ENCODE peak calls at places on chromosome 10, in nine cellular contexts. C, Y, K, X, N, H, G, L and O are unnamed samples.

GRCh38 chr10:130301026-130301892 is 165.1 kb downstream of the GLRX3 start:
- DNase-seq in Y (no peak), H (no peak), C (peak), L (no peak), N (no peak), X (no peak), K (peak), G (no peak), O (no peak)

GRCh38 chr10:5888352-5888751 is 1.3 kb downstream of the ANKRD16 start:
- DNase-seq in K (no peak), C (no peak), L (no peak), X (no peak), G (peak), Y (no peak), H (no peak), N (no peak), O (no peak)

GRCh38 chr10:27192284-27192683 is 37.1 kb downstream of the MASTL start:
- DNase-seq in L (peak), K (no peak), Y (no peak), H (no peak), G (no peak), C (no peak), X (peak), N (no peak), O (no peak)

GRCh38 chr10:61329854-61330253 is 123.3 kb downstream of the TMEM26 start:
- DNase-seq in N (no peak), K (no peak), H (no peak), X (no peak), G (no peak), C (no peak), Y (no peak), L (no peak), O (no peak)

GRCh38 chr10:106971411-106971831 is 193.1 kb downstream of the SORCS1 start:
- DNase-seq in G (no peak), Y (no peak), K (no peak), X (no peak), H (no peak), N (no peak), L (no peak), C (no peak), O (no peak)

GRCh38 chr10:92750788-92751533 is 61.2 kb downstream of the HHEX start:
- DNase-seq in H (no peak), N (no peak), Y (no peak), K (no peak), G (no peak), C (no peak), X (no peak), L (no peak), O (no peak)

GRCh38 chr10:76784076-76784475 is 853.5 kb downstream of the KCNMA1 start:
- DNase-seq in C (no peak), K (no peak), H (no peak), Y (no peak), G (no peak), L (no peak), N (no peak), X (no peak), O (no peak)

GRCh38 chr10:116001266-116001857 is 271.6 kb downstream of the GFRA1 start:
- DNase-seq in H (no peak), K (no peak), L (no peak), N (no peak), Y (no peak), G (no peak), C (peak), X (no peak), O (no peak)

GRCh38 chr10:2575460-2575859 is 491.9 kb upstream of the PFKP start:
- DNase-seq in H (no peak), L (no peak), N (no peak), X (no peak), Y (no peak), C (no peak), G (no peak), K (no peak), O (no peak)

GRCh38 chr10:64365663-64366062 is 844.5 kb downstream of the REEP3 start:
- DNase-seq in Y (peak), X (no peak), H (no peak), K (no peak), N (no peak), L (no peak), G (no peak), C (no peak), O (no peak)

GRCh38 chr10:133159611-133159949 is 439 bp upstream of the KNDC1 start:
- DNase-seq in Y (no peak), X (no peak), C (no peak), K (no peak), H (no peak), L (no peak), G (peak), N (no peak), O (no peak)

GRCh38 chr10:133161486-133162051 is 1.6 kb downstream of the KNDC1 start:
- DNase-seq in N (no peak), X (no peak), L (no peak), G (peak), Y (no peak), C (no peak), K (peak), H (no peak), O (no peak)

GRCh38 chr10:133160813-133161471 is 923 bp downstream of the KNDC1 start:
- DNase-seq in X (no peak), L (no peak), H (no peak), Y (no peak), K (no peak), C (no peak), G (peak), N (no peak), O (no peak)

GRCh38 chr10:133158756-133159610 is 1.0 kb upstream of the KNDC1 start:
- DNase-seq in Y (no peak), X (no peak), L (peak), C (no peak), H (no peak), N (no peak), G (peak), K (peak), O (no peak)

DNA sequence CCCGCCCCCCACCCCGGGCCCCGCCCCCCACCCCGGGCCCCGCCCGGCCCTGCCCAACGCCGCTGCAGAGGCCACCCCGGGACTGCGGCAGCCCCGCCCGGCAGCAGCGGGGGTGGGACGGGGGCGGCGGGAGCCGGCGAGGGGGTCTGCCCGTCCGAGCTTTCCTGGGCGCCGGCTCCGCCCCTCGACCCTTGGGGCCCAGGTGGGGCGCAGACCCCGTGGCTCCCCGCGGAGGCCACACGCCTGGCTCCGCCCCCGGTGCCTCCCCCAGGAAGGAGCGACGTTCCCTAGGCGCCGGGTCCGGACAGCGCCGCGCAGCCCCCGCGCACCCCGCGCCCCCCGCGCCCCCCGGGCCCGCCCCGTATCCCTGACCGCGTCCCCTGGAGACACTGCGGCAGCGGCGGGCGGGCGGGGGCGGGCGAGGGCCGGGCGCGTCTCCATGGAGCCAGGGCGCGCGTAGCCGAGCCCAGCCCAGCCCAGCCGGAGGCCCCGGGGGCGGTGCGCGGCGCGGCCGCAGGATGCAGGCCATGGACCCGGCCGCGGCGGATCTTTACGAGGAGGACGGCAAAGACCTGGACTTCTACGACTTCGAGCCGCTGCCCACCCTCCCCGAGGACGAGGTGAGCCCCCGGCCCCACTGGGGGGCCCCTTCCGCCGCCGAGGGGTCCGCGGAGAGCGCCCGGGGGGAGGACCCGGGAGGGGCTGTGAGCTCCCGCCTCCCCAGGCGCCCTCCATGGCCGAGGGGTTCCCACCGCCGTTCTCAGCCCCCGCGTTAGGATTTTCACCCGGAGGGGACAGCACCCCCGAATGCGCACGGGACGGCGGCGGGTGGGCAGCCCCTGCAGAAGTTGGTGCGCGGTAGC is at the start of gene KNDC1:
- DNase-seq in G (peak), X (no peak), L (peak), N (no peak), K (peak), H (no peak), C (no peak), Y (no peak), O (no peak)
- H3K27ac ChIP-seq in G (no peak), X (no peak), L (no peak), N (no peak), K (peak), H (no peak), C (no peak), Y (peak), O (no peak)

GRCh38 chr10:104069610-104070009 is 16.1 kb downstream of the COL17A1 start:
- DNase-seq in K (no peak), G (peak), L (no peak), Y (no peak), C (no peak), X (no peak), H (no peak), N (no peak), O (no peak)

GRCh38 chr10:104067525-104067924 is 18.2 kb downstream of the COL17A1 start:
- DNase-seq in K (no peak), N (no peak), Y (no peak), H (no peak), C (no peak), L (no peak), G (no peak), X (no peak), O (no peak)

GRCh38 chr10:104065748-104066147 is 19.9 kb downstream of the COL17A1 start:
- DNase-seq in N (no peak), Y (no peak), C (no peak), H (no peak), G (no peak), K (no peak), L (no peak), X (no peak), O (no peak)

GRCh38 chr10:104061196-104061595 is 24.5 kb downstream of the COL17A1 start:
- DNase-seq in H (no peak), G (no peak), K (no peak), L (no peak), Y (no peak), C (no peak), N (no peak), X (no peak), O (no peak)

DNA sequence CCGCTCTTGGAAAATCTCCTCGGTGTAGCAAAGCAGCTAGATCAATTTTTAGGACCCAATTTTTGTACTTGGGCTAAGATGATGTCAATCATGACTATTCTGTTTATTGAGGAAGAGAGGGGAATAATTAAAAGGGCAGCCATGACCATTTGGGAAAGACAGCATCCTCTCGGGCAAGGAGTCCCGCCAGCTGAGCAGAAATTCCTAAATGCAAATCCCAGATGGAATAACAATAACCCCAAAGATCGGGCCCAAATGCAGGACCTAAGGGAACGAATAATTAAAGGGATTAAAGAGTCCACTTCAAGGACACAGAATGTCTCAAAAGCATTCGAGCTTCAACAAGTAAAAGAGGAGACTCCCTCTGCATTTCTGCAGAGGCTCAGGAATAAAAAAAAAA is 18.7 kb downstream of the COL17A1 start:
- DNase-seq in K (no peak), G (no peak), H (no peak), X (no peak), Y (no peak), L (no peak), N (no peak), C (no peak), O (no peak)
- H3K27ac ChIP-seq in K (no peak), G (no peak), H (no peak), X (no peak), Y (no peak), L (no peak), N (no peak), C (no peak), O (no peak)

GRCh38 chr10:12780634-12781601 is 220.6 kb downstream of the CCDC3 start:
- DNase-seq in C (peak), Y (no peak), X (no peak), N (no peak), H (no peak), K (no peak), L (no peak), G (no peak), O (no peak)

GRCh38 chr10:12784646-12785045 is 216.9 kb downstream of the CCDC3 start:
- DNase-seq in X (no peak), K (no peak), G (no peak), C (no peak), N (no peak), H (no peak), L (no peak), Y (no peak), O (no peak)

GRCh38 chr10:12782537-12782936 is 219.0 kb downstream of the CCDC3 start:
- DNase-seq in N (no peak), H (no peak), L (peak), Y (peak), X (peak), G (peak), K (peak), C (peak), O (no peak)

GRCh38 chr10:12785338-12785934 is 216.1 kb downstream of the CCDC3 start:
- DNase-seq in H (no peak), X (no peak), N (no peak), C (no peak), L (peak), G (no peak), Y (peak), K (no peak), O (no peak)

DNA sequence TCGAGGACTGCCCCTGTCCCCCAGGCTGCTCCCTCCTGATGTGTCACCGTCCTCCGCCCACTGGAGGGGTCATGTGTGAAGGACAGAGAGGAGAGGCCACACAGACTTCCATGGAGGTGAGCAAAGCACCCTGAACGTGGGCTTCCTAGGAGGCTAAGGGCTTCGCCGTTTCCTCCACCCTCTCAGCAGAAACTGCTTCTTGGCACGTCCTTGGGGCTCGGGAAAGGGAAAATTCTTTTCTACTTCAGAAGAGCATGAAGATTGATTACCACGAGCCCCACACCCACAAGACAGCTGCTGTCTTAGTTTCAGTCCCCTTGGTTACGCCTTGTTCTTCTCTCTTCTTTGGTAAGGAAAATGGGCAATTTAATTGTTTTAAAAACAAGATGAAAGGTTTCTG is 218.2 kb downstream of the CCDC3 start:
- DNase-seq in L (no peak), C (no peak), N (no peak), Y (no peak), G (no peak), X (no peak), K (no peak), H (no peak), O (no peak)
- H3K27ac ChIP-seq in L (no peak), C (no peak), N (no peak), Y (no peak), G (no peak), X (no peak), K (no peak), H (no peak), O (no peak)

GRCh38 chr10:65891073-65891981 is 1034.5 kb upstream of the LRRTM3 start:
- DNase-seq in N (no peak), G (no peak), H (no peak), Y (no peak), K (no peak), L (no peak), C (no peak), X (no peak), O (no peak)
- H3K27ac ChIP-seq in N (no peak), G (no peak), H (no peak), Y (no peak), K (no peak), L (peak), C (no peak), X (no peak), O (no peak)

DNA sequence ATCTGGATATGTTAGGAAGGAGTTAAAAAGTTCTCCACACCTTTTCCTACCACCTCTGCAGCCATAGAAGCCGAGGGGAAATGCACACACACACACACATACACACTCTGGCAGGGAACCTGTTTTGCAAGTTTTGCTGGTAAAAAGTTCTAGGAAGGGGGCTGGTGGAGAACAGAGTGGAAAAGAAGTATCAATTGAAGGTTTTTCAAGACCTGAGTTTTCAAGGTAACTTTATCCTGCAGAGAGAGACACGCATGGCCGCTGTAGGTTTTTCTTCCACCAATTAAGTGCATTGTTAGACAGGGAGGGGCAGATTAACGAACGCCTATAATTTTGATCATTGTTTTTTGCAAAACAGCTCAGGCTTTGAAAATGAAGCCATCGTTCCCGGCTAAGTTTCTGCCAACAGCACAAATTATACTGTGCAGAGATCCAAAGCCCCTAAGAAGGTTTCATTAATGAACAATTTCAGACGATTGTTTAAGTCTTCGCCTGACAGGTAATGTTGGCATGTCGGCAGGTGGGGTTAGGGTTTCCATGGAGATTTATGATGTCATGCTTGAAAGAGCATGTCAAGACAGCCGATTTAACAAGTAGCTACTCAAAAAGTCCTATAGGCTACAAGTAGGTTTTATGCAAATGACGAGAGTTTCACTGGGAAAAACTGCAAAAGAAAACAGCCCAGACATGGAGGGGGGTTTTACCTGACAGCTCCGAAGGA is 29.7 kb downstream of the KIAA1217 start:
- DNase-seq in K (no peak), G (no peak), H (no peak), N (no peak), C (no peak), Y (no peak), X (no peak), L (peak), O (no peak)
- H3K27ac ChIP-seq in K (peak), G (peak), H (no peak), N (no peak), C (peak), Y (no peak), X (no peak), L (peak), O (peak)

GRCh38 chr10:112979927-112980326 is 29.9 kb downstream of the TCF7L2 start:
- DNase-seq in N (no peak), H (no peak), G (no peak), L (no peak), C (no peak), X (no peak), Y (no peak), K (no peak), O (no peak)
- H3K27ac ChIP-seq in N (no peak), H (no peak), G (no peak), L (no peak), C (no peak), X (no peak), Y (no peak), K (no peak), O (no peak)

GRCh38 chr10:69374242-69374641 is 42.5 kb downstream of the TACR2 start:
- DNase-seq in G (no peak), N (no peak), H (no peak), X (no peak), Y (no peak), C (no peak), K (no peak), L (no peak), O (no peak)
- H3K27ac ChIP-seq in G (no peak), N (peak), H (peak), X (no peak), Y (no peak), C (no peak), K (no peak), L (no peak), O (peak)